ENCODE peak calls at places on chromosome 14, in nine cellular contexts. A is psoas muscle; W is naive thymus-derived CD4-positive, alpha-beta T cell; P is fibroblast of lung; M is neural progenitor cell; X is GM23338; Q is body of pancreas; E is endodermal cell; V is CD8-positive, alpha-beta memory T cell. U is an unnamed sample. For H3K4me1, the result is how much of the 10 kb centered on the place peaks cover.

GRCh38 chr14:59321184-59321952 is 132.9 kb downstream of the DAAM1 start:
- DNase-seq in P (peak), X (no peak), V (no peak), M (no peak), E (no peak), A (no peak), Q (peak), W (no peak), U (no peak)

GRCh38 chr14:28254768-28255167 is 511.8 kb upstream of the FOXG1 start:
- DNase-seq in X (no peak), P (no peak), A (no peak), M (no peak), W (no peak), V (no peak), E (no peak), Q (no peak), U (no peak)

GRCh38 chr14:37622231-37622923 is 26.9 kb downstream of the TTC6 start:
- DNase-seq in X (peak), P (peak), W (no peak), A (no peak), M (peak), V (no peak), E (peak), Q (no peak), U (no peak)

GRCh38 chr14:36069535-36069900 is 107.0 kb downstream of the PTCSC3 start:
- DNase-seq in M (peak), Q (peak), W (peak), V (peak), P (peak), E (peak), X (peak), A (no peak), U (peak)

GRCh38 chr14:57274551-57274950 is 5.8 kb downstream of the AP5M1 start:
- DNase-seq in P (peak), E (no peak), W (no peak), Q (no peak), A (no peak), M (no peak), V (no peak), X (no peak), U (no peak)

GRCh38 chr14:70514168-70515069 is 20.4 kb downstream of the ADAM20 start:
- DNase-seq in X (no peak), A (no peak), P (no peak), Q (no peak), E (no peak), V (no peak), W (no peak), M (no peak), U (no peak)

GRCh38 chr14:37116933-37117844 is 55.2 kb downstream of the SLC25A21 start:
- DNase-seq in Q (no peak), E (no peak), V (no peak), X (peak), W (no peak), M (no peak), P (peak), A (no peak), U (no peak)

GRCh38 chr14:26370118-26370517 is 227.7 kb downstream of the NOVA1 start:
- DNase-seq in X (no peak), M (peak), W (no peak), Q (no peak), E (no peak), A (no peak), P (peak), V (no peak), U (no peak)

GRCh38 chr14:51792819-51793218 is 67.6 kb upstream of the GNG2 start:
- DNase-seq in X (no peak), W (no peak), V (no peak), Q (no peak), A (no peak), P (peak), M (no peak), E (no peak), U (no peak)

GRCh38 chr14:56590535-56590951 is 10.9 kb downstream of the TMEM260 start:
- DNase-seq in A (no peak), M (peak), V (no peak), E (peak), W (no peak), P (peak), X (peak), Q (no peak), U (peak)

GRCh38 chr14:44897041-44897843 is 64.5 kb downstream of the KLHL28 start:
- DNase-seq in A (peak), M (peak), X (peak), P (peak), V (peak), Q (peak), W (peak), E (peak), U (peak)

GRCh38 chr14:22271838-22272237 is 317.2 kb downstream of the DAD1 start:
- DNase-seq in M (no peak), W (no peak), X (no peak), P (no peak), Q (no peak), A (no peak), E (peak), V (no peak), U (no peak)

GRCh38 chr14:100874051-100874410 is 29.5 kb downstream of the RTL1 start:
- DNase-seq in W (no peak), V (no peak), M (no peak), E (no peak), X (no peak), P (no peak), Q (no peak), A (no peak), U (no peak)

GRCh38 chr14:84399296-84399910 is 1130.5 kb upstream of the FLRT2 start:
- DNase-seq in Q (no peak), V (no peak), E (no peak), X (no peak), P (no peak), W (no peak), M (no peak), A (no peak), U (no peak)

GRCh38 chr14:51394804-51395203 is 154.8 kb downstream of the TMX1 start:
- DNase-seq in X (no peak), M (no peak), Q (no peak), V (no peak), A (no peak), E (no peak), W (no peak), P (no peak), U (no peak)

GRCh38 chr14:21267886-21268611 is 1.2 kb downstream of the HNRNPC start:
- DNase-seq in V (no peak), A (no peak), Q (peak), X (no peak), P (no peak), M (no peak), W (no peak), E (no peak), U (no peak)

GRCh38 chr14:105021656-105022275 is 883 bp upstream of the CDCA4 start:
- DNase-seq in P (peak), Q (peak), V (no peak), A (no peak), X (peak), M (peak), E (peak), W (no peak), U (peak)

GRCh38 chr14:35400707-35401421 is 3.7 kb downstream of the NFKBIA start:
- DNase-seq in V (peak), X (no peak), E (peak), A (peak), Q (no peak), P (no peak), W (no peak), M (no peak), U (no peak)

GRCh38 chr14:105313381-105314286 is 914 bp upstream of the PACS2 start:
- DNase-seq in P (no peak), W (no peak), E (no peak), M (peak), V (no peak), Q (peak), A (peak), X (peak), U (no peak)

GRCh38 chr14:39230416-39230815 is 3.3 kb upstream of the MIA2 start:
- DNase-seq in M (no peak), W (no peak), V (no peak), X (no peak), A (no peak), P (peak), Q (no peak), E (no peak), U (no peak)

GRCh38 chr14:21874946-21875345 is 201.3 kb upstream of the OR4E1 start:
- DNase-seq in V (peak), M (no peak), Q (no peak), A (no peak), P (no peak), W (no peak), X (no peak), E (no peak), U (no peak)

GRCh38 chr14:75875958-75876357 is 105.8 kb downstream of the TGFB3 start:
- DNase-seq in Q (no peak), A (no peak), E (no peak), W (no peak), M (no peak), P (no peak), V (no peak), X (no peak), U (no peak)
- H3K4me3 ChIP-seq in Q (no peak), A (no peak), E (no peak), W (no peak), M (no peak), P (no peak), V (no peak), X (no peak), U (no peak)

DNA sequence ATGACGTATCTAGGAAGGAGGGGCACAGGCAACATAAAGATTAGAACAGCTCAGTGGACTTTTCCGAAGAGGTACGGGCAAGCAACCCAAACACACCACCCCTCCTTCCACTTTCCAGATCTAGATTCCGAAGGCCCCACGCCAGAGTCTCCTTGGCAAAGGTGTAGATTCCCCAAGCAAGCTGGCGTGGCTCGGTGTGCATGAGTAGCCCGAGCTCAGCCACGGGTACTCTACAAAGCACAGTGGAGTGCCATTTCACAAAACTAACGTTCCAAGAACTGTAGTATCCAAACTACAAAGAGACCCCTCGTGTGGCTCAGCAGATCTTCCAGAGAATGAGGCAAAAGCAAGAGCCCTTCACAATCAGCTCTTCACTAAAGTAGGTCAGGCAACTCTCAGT is 72.2 kb downstream of the FOXN3 start:
- DNase-seq in M (no peak), A (no peak), X (no peak), E (no peak), Q (no peak), P (no peak), W (no peak), V (no peak), U (no peak)
- H3K4me1 ChIP-seq in M (under half), A (under half), X (half or more), E (under half), Q (under half), P (under half), W (under half), V (under half), U (under half)

GRCh38 chr14:89491701-89492381 is 74.8 kb upstream of the FOXN3 start:
- DNase-seq in V (no peak), W (no peak), X (no peak), A (no peak), Q (no peak), E (no peak), P (peak), M (no peak), U (no peak)

GRCh38 chr14:89493406-89493805 is 76.4 kb upstream of the FOXN3 start:
- DNase-seq in A (no peak), M (no peak), V (no peak), Q (no peak), W (no peak), E (no peak), P (no peak), X (no peak), U (no peak)

GRCh38 chr14:89486961-89487360 is 69.9 kb upstream of the FOXN3 start:
- DNase-seq in P (no peak), M (no peak), Q (no peak), W (no peak), A (no peak), V (no peak), E (no peak), X (no peak), U (no peak)

GRCh38 chr14:89486505-89486904 is 69.5 kb upstream of the FOXN3 start:
- DNase-seq in X (no peak), E (no peak), W (no peak), M (no peak), Q (peak), P (no peak), A (no peak), V (no peak), U (no peak)

DNA sequence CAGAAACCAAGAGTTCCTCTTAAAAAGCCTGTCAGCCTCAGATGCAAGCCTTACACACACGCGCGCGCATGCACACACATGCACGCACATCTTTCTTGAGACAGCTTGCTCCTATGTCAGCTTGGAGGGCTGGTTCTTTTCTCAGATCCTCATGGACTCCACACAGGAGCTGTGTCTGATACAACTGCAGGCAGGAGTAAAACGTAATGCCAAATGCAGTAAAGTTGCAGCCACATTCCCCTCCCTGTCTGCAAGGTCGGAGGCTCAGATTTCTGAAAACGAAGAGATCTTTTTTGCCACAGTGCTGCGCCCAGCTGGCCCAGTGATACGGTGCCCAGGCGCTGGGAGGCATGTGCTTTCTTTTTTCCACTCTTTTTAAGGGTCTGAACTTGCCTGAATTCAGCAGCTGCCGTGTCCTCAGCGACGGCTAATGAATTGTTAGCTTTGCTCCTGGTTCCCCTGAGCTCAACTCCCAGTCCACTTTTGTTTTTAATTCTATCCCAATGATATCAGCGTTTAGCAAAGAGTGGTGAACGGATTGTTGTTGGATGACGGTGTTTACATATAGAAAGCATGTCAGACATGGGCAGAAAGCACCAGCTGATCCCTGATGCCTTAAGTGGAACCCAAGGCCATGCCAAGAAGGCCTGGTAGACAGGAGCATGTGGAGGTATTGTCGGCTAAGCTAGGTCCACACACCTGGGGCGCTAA is 72.9 kb upstream of the FOXN3 start:
- DNase-seq in E (no peak), W (no peak), M (no peak), V (no peak), Q (no peak), P (peak), A (no peak), X (no peak), U (no peak)
- H3K4me3 ChIP-seq in E (no peak), W (no peak), M (no peak), V (no peak), Q (no peak), P (peak), A (peak), X (no peak), U (no peak)

GRCh38 chr14:76955575-76956252 is 72.8 kb downstream of the IRF2BPL start:
- DNase-seq in V (peak), A (peak), P (peak), Q (peak), E (peak), M (no peak), X (peak), W (peak), U (peak)

GRCh38 chr14:76957224-76957881 is 71.2 kb downstream of the IRF2BPL start:
- DNase-seq in Q (no peak), P (no peak), V (no peak), X (no peak), W (no peak), E (peak), M (no peak), A (no peak), U (peak)

GRCh38 chr14:76958020-76958965 is 70.2 kb downstream of the IRF2BPL start:
- DNase-seq in M (no peak), V (no peak), A (no peak), E (no peak), P (no peak), Q (no peak), X (peak), W (no peak), U (no peak)

GRCh38 chr14:76954791-76955190 is 73.7 kb downstream of the IRF2BPL start:
- DNase-seq in A (no peak), E (no peak), W (no peak), V (no peak), Q (no peak), M (no peak), P (no peak), X (no peak), U (no peak)

DNA sequence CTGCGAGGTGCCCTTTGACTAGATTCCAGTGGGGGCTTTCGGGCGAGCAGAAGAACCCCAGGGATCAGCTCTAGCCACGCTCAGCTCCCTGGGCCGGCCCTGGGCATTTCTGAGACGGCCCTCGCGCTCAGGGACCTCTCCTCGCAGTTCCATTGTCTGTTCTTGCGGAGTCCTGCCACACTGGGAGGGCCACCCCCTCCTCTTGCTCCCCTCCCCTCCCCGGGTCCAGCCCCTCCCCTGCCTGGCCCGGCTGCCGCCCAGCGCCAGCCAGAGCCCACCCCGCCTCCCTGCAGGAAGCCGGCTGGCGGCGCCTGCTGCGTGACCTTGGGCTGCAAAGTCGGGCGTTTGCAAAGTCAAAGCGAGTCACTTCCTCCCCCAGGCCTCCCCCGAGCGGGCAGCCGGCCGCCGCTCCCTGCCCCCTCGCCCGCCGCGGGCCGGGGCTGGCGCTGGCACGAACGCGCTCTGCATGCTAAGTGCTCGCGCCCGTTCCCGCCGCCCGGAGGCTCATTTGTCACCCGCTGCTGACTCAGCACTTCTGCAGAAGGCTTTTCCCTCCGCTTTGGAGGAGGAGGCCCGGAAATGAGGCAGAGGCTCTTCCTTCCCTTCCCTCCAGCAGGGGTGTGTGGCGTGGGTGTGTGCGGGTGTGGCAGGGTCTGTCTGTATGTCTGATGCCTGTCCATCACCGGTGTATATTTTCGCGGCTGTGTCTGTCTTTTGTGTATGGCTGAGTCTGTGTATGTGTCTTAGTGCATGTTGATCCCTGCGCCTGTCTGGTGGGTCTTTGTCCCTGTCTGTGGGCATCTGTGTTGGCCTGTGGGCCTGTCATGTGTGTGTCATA is 72.0 kb downstream of the IRF2BPL start:
- DNase-seq in Q (peak), P (peak), X (peak), M (peak), E (peak), V (peak), W (peak), A (peak), U (peak)
- H3K4me1 ChIP-seq in Q (half or more), P (under half), X (half or more), M (under half), E (under half), V (under half), W (under half), A (half or more), U (half or more)

GRCh38 chr14:99564903-99565259 is 39.1 kb downstream of the CCDC85C start:
- DNase-seq in Q (no peak), P (no peak), W (no peak), V (no peak), E (no peak), X (no peak), M (no peak), A (no peak), U (peak)
- H3K4me3 ChIP-seq in Q (no peak), P (no peak), W (no peak), V (no peak), E (no peak), X (no peak), M (no peak), A (no peak), U (peak)

GRCh38 chr14:102777711-102778615 is 714 bp downstream of the TRAF3 start:
- DNase-seq in V (peak), Q (peak), W (peak), X (peak), E (peak), M (peak), P (peak), A (no peak), U (peak)

GRCh38 chr14:102776761-102777710 is at the start of gene TRAF3:
- DNase-seq in M (peak), A (peak), Q (peak), V (peak), E (peak), P (peak), W (peak), X (peak), U (peak)

GRCh38 chr14:102779574-102780315 is 2.5 kb downstream of the TRAF3 start:
- DNase-seq in A (no peak), X (no peak), Q (no peak), W (no peak), P (no peak), V (no peak), M (no peak), E (peak), U (no peak)

GRCh38 chr14:102781063-102781462 is 3.8 kb downstream of the TRAF3 start:
- DNase-seq in E (peak), A (no peak), P (no peak), V (no peak), M (no peak), X (no peak), Q (no peak), W (no peak), U (peak)

GRCh38 chr14:102778616-102779351 is 1.5 kb downstream of the TRAF3 start:
- DNase-seq in P (peak), A (no peak), X (no peak), M (no peak), V (no peak), W (peak), Q (no peak), E (peak), U (no peak)
- H3K4me1 ChIP-seq in P (under half), A (under half), X (under half), M (under half), V (half or more), W (half or more), Q (under half), E (under half), U (under half)